ENCODE peak calls at places on chromosomes 6 and 20, in four cellular contexts. Y, B, O and A are unnamed samples.
A peak's percentile ranks its signal among the peaks of the same experiment; 100 is the strongest.

GRCh38 chr20:41030536-41031242 is 2.1 kb downstream of the TOP1 start:
- DNase-seq in O (no peak), B (no peak), Y (no peak), A (no peak)

GRCh38 chr6:30615219-30615957 is 1.7 kb downstream of the PPP1R10 start:
- DNase-seq in O (no peak), B (peak; percentile 76), Y (peak; percentile 68), A (peak; percentile 23)

GRCh38 chr20:62025394-62025793 is 40.3 kb downstream of the TAF4 start:
- DNase-seq in Y (no peak), O (no peak), B (no peak), A (no peak)

GRCh38 chr6:143478479-143479062 is 28.0 kb downstream of the PEX3 start:
- DNase-seq in O (no peak), Y (no peak), B (no peak), A (no peak)

GRCh38 chr20:19473894-19474293 is 261.5 kb downstream of the SLC24A3 start:
- DNase-seq in B (no peak), O (no peak), Y (no peak), A (no peak)

GRCh38 chr6:157981132-157981394 is 600 bp upstream of the SYNJ2 start:
- DNase-seq in B (no peak), O (no peak), Y (peak; percentile 75), A (no peak)

GRCh38 chr6:3358413-3359090 is 98.3 kb downstream of the SLC22A23 start:
- DNase-seq in Y (no peak), B (no peak), O (no peak), A (no peak)

GRCh38 chr6:49284134-49284533 is 178.9 kb downstream of the MMUT start:
- DNase-seq in O (no peak), B (no peak), Y (no peak), A (no peak)

GRCh38 chr20:58344741-58345140 is 35.2 kb downstream of the RAB22A start:
- DNase-seq in O (no peak), B (no peak), Y (no peak), A (no peak)

GRCh38 chr6:25359191-25359861 is 80.2 kb downstream of the CARMIL1 start:
- DNase-seq in Y (no peak), O (no peak), B (peak; percentile 29), A (no peak)

GRCh38 chr6:26033132-26033941 is 53.9 kb upstream of the HFE start:
- DNase-seq in Y (peak; percentile 88), O (peak; percentile 45), B (peak; percentile 87), A (peak; percentile 52)

GRCh38 chr6:54778731-54779130 is 67.8 kb upstream of the FAM83B start:
- DNase-seq in Y (no peak), B (peak; percentile 50), O (no peak), A (no peak)

GRCh38 chr6:136738178-136739057 is 53.9 kb downstream of the MAP3K5 start:
- DNase-seq in B (no peak), O (no peak), Y (no peak), A (no peak)